ENCODE peak calls at places on chromosomes 11 and 22, in seven cellular contexts. B is left ventricle myocardium inferior; M is HepG2; Z is substantia nigra; H is AG04450; A is colonic mucosa; E is CD8-positive, alpha-beta memory T cell. N is an unnamed sample.

GRCh38 chr22:44199164-44199563 is 18.4 kb downstream of the PARVG start:
- DNase-seq in Z (no peak), B (no peak), E (no peak), M (no peak), A (no peak), H (no peak), N (no peak)

GRCh38 chr22:46002757-46003270 is 25.9 kb upstream of the WNT7B start:
- DNase-seq in Z (no peak), A (no peak), M (no peak), B (peak; percentile 19), E (no peak), H (no peak), N (no peak)

GRCh38 chr11:17014321-17014773 is at the start of gene PLEKHA7:
- DNase-seq in A (peak; percentile 45), Z (peak; percentile 12), E (no peak), H (no peak), B (no peak), M (peak; percentile 28), N (no peak)

GRCh38 chr11:92224394-92225205 is at the start of gene FAT3:
- DNase-seq in H (peak; percentile 4), A (peak; percentile 17), E (no peak), M (no peak), B (no peak), Z (peak; percentile 56), N (no peak)

GRCh38 chr11:31875861-31876625 is 64.9 kb upstream of the PAX6 start:
- DNase-seq in E (no peak), B (no peak), Z (no peak), H (no peak), M (no peak), A (no peak), N (no peak)

GRCh38 chr11:104142701-104143100 is 21.2 kb downstream of the PDGFD start:
- DNase-seq in B (no peak), M (no peak), Z (no peak), A (no peak), H (no peak), E (no peak), N (no peak)

GRCh38 chr22:39859903-39860588 is 33.5 kb downstream of the ENTHD1 start:
- DNase-seq in M (no peak), H (no peak), Z (no peak), A (no peak), B (no peak), E (no peak), N (no peak)

GRCh38 chr22:30317778-30318177 is 9.0 kb downstream of the TBC1D10A start:
- DNase-seq in B (no peak), H (no peak), Z (no peak), E (no peak), M (no peak), A (no peak), N (no peak)

GRCh38 chr11:12399355-12399754 is 22.0 kb downstream of the PARVA start:
- DNase-seq in Z (no peak), E (no peak), B (no peak), H (no peak), A (no peak), M (no peak), N (no peak)

GRCh38 chr11:14819596-14819995 is 72.4 kb downstream of the CYP2R1 start:
- DNase-seq in B (no peak), E (no peak), Z (no peak), H (no peak), M (no peak), A (no peak), N (no peak)

GRCh38 chr11:34380696-34381095 is 22.9 kb upstream of the ABTB2 start:
- DNase-seq in A (no peak), B (no peak), M (peak; percentile 31), Z (no peak), E (no peak), H (no peak), N (peak; percentile 75)

GRCh38 chr11:36196476-36197099 is 92.6 kb downstream of the COMMD9 start:
- DNase-seq in H (no peak), M (no peak), Z (no peak), E (no peak), A (no peak), B (no peak), N (no peak)

GRCh38 chr11:13119928-13120520 is 110.9 kb downstream of the RASSF10 start:
- DNase-seq in B (no peak), M (no peak), Z (no peak), H (no peak), E (no peak), A (no peak), N (no peak)

GRCh38 chr11:32015435-32015834 is 75.4 kb upstream of the RCN1 start:
- DNase-seq in Z (no peak), H (no peak), M (no peak), B (no peak), E (no peak), A (no peak), N (no peak)

GRCh38 chr22:49044091-49044490 is 783.6 kb downstream of the BRD1 start:
- DNase-seq in A (no peak), H (no peak), B (no peak), M (no peak), E (no peak), Z (no peak), N (no peak)

GRCh38 chr11:75311858-75312288 is 39.6 kb downstream of the ARRB1 start:
- DNase-seq in H (no peak), E (no peak), B (peak; percentile 88), M (no peak), A (peak; percentile 92), Z (peak; percentile 70), N (no peak)

GRCh38 chr11:44380009-44380313 is 70.0 kb upstream of the ALX4 start:
- DNase-seq in H (no peak), M (no peak), A (no peak), E (no peak), Z (no peak), B (no peak), N (no peak)

GRCh38 chr11:69430566-69430965 is 50.9 kb upstream of the LINC01488 start:
- DNase-seq in H (no peak), A (no peak), Z (no peak), B (no peak), E (no peak), M (peak; percentile 37), N (no peak)

GRCh38 chr22:23804781-23805291 is 18.1 kb downstream of the SMARCB1 start:
- DNase-seq in A (no peak), M (no peak), Z (no peak), E (no peak), H (no peak), B (no peak), N (no peak)

GRCh38 chr11:108498816-108499408 is 728 bp upstream of the POGLUT3 start:
- DNase-seq in A (no peak), Z (no peak), H (no peak), M (no peak), B (no peak), E (no peak), N (no peak)

GRCh38 chr11:65003282-65003681 is 6.5 kb upstream of the BATF2 start:
- DNase-seq in M (no peak), B (no peak), A (no peak), H (no peak), Z (no peak), E (no peak), N (no peak)

DNA sequence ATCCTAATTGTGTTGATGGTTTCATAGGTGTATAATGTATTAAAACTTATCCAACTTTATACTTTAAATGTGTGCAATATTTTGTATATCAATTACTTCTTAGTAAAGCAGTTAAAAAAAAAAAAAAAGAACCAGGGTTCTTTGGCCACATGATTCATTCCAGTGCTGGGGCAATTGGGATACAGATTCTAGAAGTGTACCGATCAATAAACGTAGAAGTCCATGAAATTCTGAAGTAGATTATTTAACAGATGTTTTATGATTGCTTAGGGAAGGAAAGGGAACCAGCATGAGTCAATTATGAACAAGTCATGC is 51.0 kb downstream of the MAPK1 start:
- DNase-seq in B (no peak), E (no peak), H (no peak), M (no peak), A (no peak), Z (no peak), N (no peak)
- H3K27ac ChIP-seq in B (peak overlapping the region; percentile 75), E (peak overlapping the region; percentile 71), H (peak overlapping the region; percentile 75), M (no peak overlapping the region), A (peak overlapping the region; percentile 49), Z (no peak overlapping the region), N (peak overlapping the region; percentile 71)

GRCh38 chr11:93543292-93543977 is at the start of gene SMCO4:
- DNase-seq in M (peak; percentile 62), H (no peak), A (peak; percentile 90), Z (peak; percentile 83), E (peak; percentile 56), B (peak; percentile 89), N (no peak)
- H3K27ac ChIP-seq in M (peak within 1 kb of the TSS; percentile 67), H (peak within 1 kb of the TSS; percentile 31), A (peak within 1 kb of the TSS; percentile 73), Z (peak within 1 kb of the TSS; percentile 67), E (no peak within 1 kb of the TSS), B (peak within 1 kb of the TSS; percentile 92), N (no peak within 1 kb of the TSS)

GRCh38 chr11:95915051-95915450 is 8.9 kb downstream of the MTMR2 start:
- DNase-seq in E (no peak), M (no peak), A (no peak), B (no peak), H (no peak), Z (no peak), N (no peak)

GRCh38 chr11:95916049-95916448 is 7.9 kb downstream of the MTMR2 start:
- DNase-seq in A (no peak), Z (no peak), E (no peak), M (no peak), B (no peak), H (no peak), N (no peak)

GRCh38 chr11:95912902-95913560 is 10.9 kb downstream of the MTMR2 start:
- DNase-seq in M (no peak), H (no peak), E (no peak), B (no peak), A (no peak), Z (no peak), N (no peak)

GRCh38 chr11:95911369-95911759 is 12.5 kb downstream of the MTMR2 start:
- DNase-seq in E (no peak), Z (no peak), M (no peak), A (no peak), H (no peak), B (no peak), N (no peak)

GRCh38 chr11:95913830-95914229 is 10.1 kb downstream of the MTMR2 start:
- DNase-seq in B (no peak), M (no peak), H (no peak), A (no peak), Z (no peak), E (no peak), N (no peak)
- H3K27ac ChIP-seq in B (peak overlapping the region; percentile 71), M (no peak overlapping the region), H (no peak overlapping the region), A (no peak overlapping the region), Z (peak overlapping the region; percentile 63), E (no peak overlapping the region), N (peak overlapping the region; percentile 20)

DNA sequence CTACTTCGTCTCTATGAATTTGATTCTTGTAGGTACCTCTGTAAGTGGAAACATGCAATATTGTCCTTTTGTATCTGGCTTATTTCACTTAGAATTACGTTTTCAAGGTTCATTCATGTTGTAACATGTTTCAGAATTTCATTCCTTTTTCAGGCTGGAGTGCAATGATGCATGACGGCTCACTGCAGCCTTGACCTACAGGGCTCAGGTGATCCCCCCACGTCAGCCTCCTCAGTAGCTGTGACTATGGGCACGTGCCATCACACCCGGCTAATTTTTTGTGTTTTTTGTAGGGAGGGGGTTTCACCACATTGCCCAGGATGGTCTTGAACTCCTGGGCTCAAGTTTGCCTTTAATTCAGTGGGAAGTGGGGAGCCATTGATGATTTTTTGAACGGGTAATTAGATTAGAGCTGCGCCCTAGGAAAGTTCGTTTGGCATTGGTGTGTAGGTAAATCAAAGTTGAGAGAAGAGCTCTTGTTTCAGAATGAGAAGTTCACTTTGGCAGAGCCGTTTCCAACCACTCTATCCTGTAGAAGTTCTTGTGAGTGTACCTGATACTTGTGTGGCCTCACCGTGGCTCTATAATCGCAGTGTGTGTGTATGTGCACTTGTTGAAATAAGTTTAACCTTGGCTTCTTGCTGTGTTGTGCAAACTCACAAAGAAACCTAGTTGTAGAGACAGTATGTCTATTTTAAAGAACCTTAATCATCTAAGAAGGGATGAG is 115.9 kb downstream of the NAV2 start:
- DNase-seq in A (no peak), H (no peak), B (no peak), Z (no peak), M (no peak), E (no peak), N (no peak)
- H3K27ac ChIP-seq in A (no peak overlapping the region), H (no peak overlapping the region), B (no peak overlapping the region), Z (no peak overlapping the region), M (no peak overlapping the region), E (no peak overlapping the region), N (no peak overlapping the region)

N was measured in epithelial cell of prostate.